ENCODE peak calls at places on chromosomes 12 and 14, in six cellular contexts. A, X, R, Q, Z and B are unnamed samples.

GRCh38 chr14:92254786-92255185 is 68.2 kb upstream of the SLC24A4 start:
- DNase-seq in Z (no peak), X (peak; percentile 72), Q (no peak), A (peak; percentile 76), R (no peak), B (no peak)

GRCh38 chr12:62686938-62687337 is 220.3 kb downstream of the MON2 start:
- DNase-seq in Z (no peak), R (no peak), A (no peak), Q (no peak), X (no peak), B (no peak)

GRCh38 chr12:48946943-48947342 is 10.3 kb downstream of the ARF3 start:
- DNase-seq in A (no peak), X (no peak), R (no peak), Z (no peak), Q (no peak), B (no peak)

GRCh38 chr12:54033106-54033979 is 493 bp downstream of the HOXC5 start:
- DNase-seq in X (no peak), R (peak; percentile 52), A (no peak), Z (peak; percentile 43), Q (peak; percentile 62), B (no peak)

GRCh38 chr14:70784886-70785285 is 24.4 kb downstream of the MAP3K9 start:
- DNase-seq in Z (no peak), A (no peak), Q (no peak), R (peak; percentile 81), X (no peak), B (no peak)

GRCh38 chr14:74973003-74973614 is 17.7 kb upstream of the PGF start:
- DNase-seq in A (no peak), X (no peak), Q (no peak), R (no peak), Z (peak; percentile 74), B (no peak)

GRCh38 chr12:118330421-118331018 is 42.2 kb downstream of the TAOK3 start:
- DNase-seq in A (no peak), R (peak; percentile 50), X (no peak), Z (peak; percentile 96), Q (no peak), B (no peak)

GRCh38 chr14:39393289-39393688 is 38.9 kb downstream of the FBXO33 start:
- DNase-seq in A (no peak), R (peak; percentile 73), X (no peak), Z (no peak), Q (no peak), B (no peak)

GRCh38 chr12:40515041-40515825 is 177.0 kb upstream of the CNTN1 start:
- DNase-seq in Z (peak; percentile 52), R (peak; percentile 75), A (no peak), X (peak; percentile 16), Q (no peak), B (no peak)

GRCh38 chr12:57881035-57881973 is 34.8 kb upstream of the CTDSP2 start:
- DNase-seq in X (no peak), A (no peak), R (no peak), Z (no peak), Q (no peak), B (no peak)

DNA sequence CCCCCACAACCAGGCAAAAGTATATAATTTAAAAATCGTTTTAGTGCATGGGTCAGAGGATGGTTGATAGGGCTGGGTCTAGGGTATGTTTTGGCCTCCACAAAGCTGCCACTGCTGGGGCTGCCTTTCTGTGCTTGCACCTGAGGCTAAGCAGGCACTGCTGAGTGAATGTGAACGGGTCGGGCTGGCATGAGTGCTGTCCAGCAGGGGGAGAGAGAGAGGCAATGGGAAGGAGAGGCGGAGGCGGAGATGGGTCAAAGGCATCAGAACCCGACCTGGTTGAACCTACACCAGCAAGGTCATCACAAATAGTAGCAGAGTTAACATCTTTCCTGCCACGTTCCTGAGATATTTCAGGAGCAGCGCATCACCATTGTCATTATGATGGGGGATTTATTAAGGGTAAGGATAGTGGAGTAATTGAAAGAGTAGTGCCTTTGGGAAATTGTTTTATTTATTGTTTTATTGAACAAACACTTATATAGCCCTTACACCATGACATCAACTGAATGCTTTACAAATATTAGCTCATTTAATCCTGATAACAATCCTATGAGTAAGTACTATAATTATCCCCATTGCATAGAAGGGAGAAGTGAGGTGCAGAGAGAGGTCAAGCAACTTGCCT is 5.8 kb upstream of the NRXN3 start:
- DNase-seq in A (no peak), R (no peak), Q (no peak), Z (peak; percentile 42), X (peak; percentile 76), B (no peak)
- TF ChIP-seq CTCF in A (no peak), R (peak; percentile 74), Q (peak; percentile 30), Z (peak; percentile 76), X (peak; percentile 93), B (no peak)

GRCh38 chr12:71441836-71442566 is 2.4 kb downstream of the LGR5 start:
- DNase-seq in X (no peak), Z (no peak), A (no peak), Q (no peak), R (no peak), B (no peak)
- TF ChIP-seq CTCF in X (no peak), Z (no peak), A (no peak), Q (peak; percentile 15), R (no peak), B (no peak)

GRCh38 chr12:29792132-29792531 is 8.4 kb upstream of the TMTC1 start:
- DNase-seq in A (no peak), Z (no peak), X (no peak), R (no peak), Q (no peak), B (no peak)
- TF ChIP-seq CTCF in A (no peak), Z (no peak), X (no peak), R (no peak), Q (no peak), B (no peak)

DNA sequence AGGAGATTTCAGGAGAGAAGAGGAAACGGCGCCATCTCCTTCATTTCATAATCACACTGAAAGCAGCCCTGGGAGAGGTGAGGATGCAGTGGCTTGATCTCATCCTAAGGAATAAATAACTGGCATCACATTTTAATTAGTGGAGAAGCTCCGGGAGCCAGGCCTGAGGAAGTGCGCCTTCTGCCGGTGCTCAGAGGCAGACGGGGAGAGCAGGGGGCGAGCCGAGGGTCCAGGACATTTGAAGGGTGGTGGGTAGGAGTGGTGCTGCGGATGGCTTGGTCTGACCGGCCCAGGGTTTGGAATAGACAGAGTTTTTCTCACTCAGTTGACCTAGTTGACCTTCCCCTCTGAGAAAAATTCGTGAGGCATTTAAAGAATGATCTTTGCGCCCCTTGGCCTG is 265.0 kb downstream of the CACNA1C start:
- DNase-seq in A (no peak), X (no peak), R (no peak), Z (no peak), Q (no peak), B (no peak)
- TF ChIP-seq CTCF in A (no peak), X (no peak), R (no peak), Z (no peak), Q (no peak), B (no peak)

DNA sequence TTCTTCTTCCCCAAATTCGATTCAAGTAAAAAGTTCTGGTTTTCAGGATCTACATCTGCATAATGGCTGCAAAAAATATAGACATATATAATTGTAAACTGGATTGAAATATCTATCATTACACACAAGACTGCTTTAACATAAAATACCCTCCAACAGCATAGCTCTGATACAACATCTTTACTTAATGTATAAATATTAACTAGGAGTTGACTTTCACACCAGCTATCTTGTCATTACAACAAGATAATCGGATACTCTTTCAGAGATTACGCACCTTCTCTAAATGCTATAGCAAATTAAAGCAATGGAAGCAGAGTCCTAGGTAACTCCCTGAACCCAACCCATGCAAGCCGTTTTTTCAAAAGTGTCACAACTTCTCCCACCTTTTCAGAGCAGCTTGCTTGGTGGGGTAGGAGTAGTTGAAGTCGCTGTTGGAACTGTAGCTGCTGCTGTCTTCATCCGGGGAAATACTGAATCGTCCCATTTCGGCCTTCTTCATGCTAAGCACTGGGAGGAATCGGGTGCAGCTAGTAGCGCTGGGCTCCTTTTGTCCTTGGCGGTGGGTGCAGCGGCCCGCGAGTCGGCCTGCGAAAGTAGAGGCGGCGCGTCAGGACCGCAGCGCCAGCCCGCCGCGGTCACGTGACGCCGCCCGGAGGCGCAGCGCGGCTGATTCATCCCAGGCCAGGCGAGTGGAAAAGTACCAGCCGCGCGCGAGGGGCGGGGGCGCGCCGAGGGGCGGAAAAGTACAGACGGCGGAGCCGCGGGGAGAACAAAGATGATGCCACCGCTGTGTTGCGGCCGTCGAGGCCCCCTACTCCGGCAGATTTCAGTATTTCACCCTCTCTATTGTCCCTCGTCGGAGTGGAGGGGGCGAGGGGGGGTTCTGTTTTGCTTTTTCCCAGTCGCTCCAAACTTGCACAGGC is 1.5 kb downstream of the SLC38A2 start:
- DNase-seq in Z (peak; percentile 95), Q (peak; percentile 94), A (peak; percentile 91), R (peak; percentile 58), X (peak; percentile 84), B (peak; percentile 94)
- TF ChIP-seq CTCF in Z (peak; percentile 2), Q (peak; percentile 37), A (no peak), R (peak; percentile 40), X (no peak), B (no peak)

GRCh38 chr12:109255377-109255776 is 53.7 kb downstream of the FOXN4 start:
- DNase-seq in Z (peak; percentile 49), X (peak; percentile 58), Q (no peak), R (no peak), A (no peak), B (no peak)
- TF ChIP-seq CTCF in Z (peak; percentile 24), X (peak; percentile 58), Q (no peak), R (peak; percentile 33), A (no peak), B (no peak)